ENCODE peak calls at places on chromosome 16, in six cellular contexts. Z, R, C, J, K and U are unnamed samples. For H3K4me1, the result is how much of the 10 kb centered on the place peaks cover.

GRCh38 chr16:50038756-50039529 is 13.9 kb downstream of the CNEP1R1 start:
- DNase-seq in Z (peak), R (no peak), C (no peak), J (peak), K (no peak), U (peak)

GRCh38 chr16:75805946-75806345 is 79.7 kb upstream of the CPHXL start:
- DNase-seq in Z (no peak), R (no peak), C (no peak), J (no peak), K (no peak), U (no peak)

GRCh38 chr16:20348365-20349185 is 3.9 kb downstream of the UMOD start:
- DNase-seq in Z (no peak), R (no peak), C (no peak), J (no peak), K (no peak), U (no peak)

GRCh38 chr16:11114366-11115164 is 141.4 kb downstream of the SOCS1 start:
- DNase-seq in Z (no peak), R (no peak), C (no peak), J (no peak), K (no peak), U (no peak)

GRCh38 chr16:84690088-84690819 is 9.5 kb upstream of the USP10 start:
- DNase-seq in Z (no peak), R (no peak), C (no peak), J (no peak), K (no peak), U (no peak)

GRCh38 chr16:77869997-77870813 is 81.8 kb downstream of the VAT1L start:
- DNase-seq in Z (no peak), R (peak), C (no peak), J (no peak), K (no peak), U (no peak)

GRCh38 chr16:54284931-54285413 is 1.6 kb downstream of the IRX3 start:
- DNase-seq in Z (no peak), R (no peak), C (no peak), J (no peak), K (no peak), U (peak)

GRCh38 chr16:14436410-14436955 is 193.6 kb downstream of the PARN start:
- DNase-seq in Z (no peak), R (no peak), C (no peak), J (peak), K (no peak), U (no peak)

GRCh38 chr16:55370762-55371482 is 46.9 kb downstream of the IRX6 start:
- DNase-seq in Z (peak), R (peak), C (no peak), J (peak), K (peak), U (peak)

GRCh38 chr16:87058728-87059250 is 258.4 kb downstream of the C16orf95 start:
- DNase-seq in Z (no peak), R (no peak), C (no peak), J (no peak), K (no peak), U (peak)

GRCh38 chr16:79707867-79708266 is 107.3 kb upstream of the MAF start:
- DNase-seq in Z (peak), R (peak), C (peak), J (peak), K (peak), U (peak)

GRCh38 chr16:22855231-22855630 is 41.3 kb downstream of the HS3ST2 start:
- DNase-seq in Z (no peak), R (no peak), C (no peak), J (no peak), K (no peak), U (no peak)

GRCh38 chr16:72122916-72123315 is 29.3 kb downstream of the DHX38 start:
- DNase-seq in Z (no peak), R (no peak), C (no peak), J (no peak), K (no peak), U (no peak)

GRCh38 chr16:50666658-50667496 is 14.2 kb downstream of the SNX20 start:
- DNase-seq in Z (no peak), R (no peak), C (no peak), J (no peak), K (no peak), U (no peak)

GRCh38 chr16:87201052-87201451 is 116.1 kb downstream of the C16orf95 start:
- DNase-seq in Z (peak), R (peak), C (no peak), J (peak), K (no peak), U (peak)

GRCh38 chr16:9192746-9193145 is 101.3 kb downstream of the HAPSTR1 start:
- DNase-seq in Z (no peak), R (no peak), C (no peak), J (no peak), K (no peak), U (no peak)

GRCh38 chr16:2816751-2817495 is at the start of gene PRSS21:
- DNase-seq in Z (no peak), R (no peak), C (no peak), J (no peak), K (peak), U (no peak)

GRCh38 chr16:75379911-75380847 is 53.1 kb downstream of the CFDP1 start:
- DNase-seq in Z (no peak), R (no peak), C (no peak), J (no peak), K (no peak), U (peak)

GRCh38 chr16:50841081-50841886 is 99.4 kb downstream of the CYLD start:
- DNase-seq in Z (no peak), R (no peak), C (no peak), J (no peak), K (peak), U (no peak)

GRCh38 chr16:71255721-71256120 is 25.2 kb upstream of the HYDIN start:
- DNase-seq in Z (no peak), R (no peak), C (no peak), J (no peak), K (no peak), U (no peak)

GRCh38 chr16:30927789-30928378 is 4.5 kb downstream of the FBXL19 start:
- DNase-seq in Z (no peak), R (peak), C (peak), J (peak), K (peak), U (no peak)

GRCh38 chr16:87675111-87675510 is 72.8 kb downstream of the JPH3 start:
- DNase-seq in Z (no peak), R (no peak), C (no peak), J (no peak), K (no peak), U (no peak)

GRCh38 chr16:87542531-87543102 is 49.8 kb upstream of the ZCCHC14 start:
- DNase-seq in Z (no peak), R (no peak), C (no peak), J (no peak), K (no peak), U (no peak)

GRCh38 chr16:1746693-1747195 is 24.6 kb downstream of the NME3 start:
- DNase-seq in Z (no peak), R (no peak), C (no peak), J (no peak), K (no peak), U (no peak)

GRCh38 chr16:83532634-83533033 is 275.1 kb upstream of the HSBP1 start:
- DNase-seq in Z (no peak), R (no peak), C (no peak), J (peak), K (no peak), U (no peak)

GRCh38 chr16:10616744-10617640 is 36.6 kb upstream of the EMP2 start:
- DNase-seq in Z (no peak), R (peak), C (peak), J (no peak), K (peak), U (peak)

GRCh38 chr16:85004587-85005205 is 6.6 kb downstream of the ZDHHC7 start:
- DNase-seq in Z (no peak), R (no peak), C (peak), J (no peak), K (no peak), U (no peak)

GRCh38 chr16:81703177-81704155 is 75.6 kb upstream of the PLCG2 start:
- DNase-seq in Z (no peak), R (no peak), C (no peak), J (no peak), K (peak), U (peak)

GRCh38 chr16:22638393-22639206 is 127.9 kb downstream of the NPIPB5 start:
- DNase-seq in Z (no peak), R (no peak), C (no peak), J (no peak), K (no peak), U (no peak)

GRCh38 chr16:82776466-82777146 is 149.8 kb downstream of the CDH13 start:
- DNase-seq in Z (no peak), R (no peak), C (no peak), J (no peak), K (no peak), U (no peak)

GRCh38 chr16:9260665-9261064 is 169.2 kb downstream of the HAPSTR1 start:
- DNase-seq in Z (no peak), R (peak), C (no peak), J (no peak), K (no peak), U (no peak)

GRCh38 chr16:89134269-89134668 is 37.3 kb upstream of the CDH15 start:
- DNase-seq in Z (no peak), R (no peak), C (no peak), J (no peak), K (peak), U (no peak)

GRCh38 chr16:75292691-75293090 is 41.3 kb upstream of the BCAR1 start:
- DNase-seq in Z (no peak), R (no peak), C (no peak), J (no peak), K (no peak), U (no peak)

GRCh38 chr16:69145658-69146057 is 13.2 kb downstream of the UTP4 start:
- DNase-seq in Z (no peak), R (no peak), C (no peak), J (peak), K (no peak), U (no peak)

GRCh38 chr16:85390511-85391174 is 222.5 kb upstream of the GSE1 start:
- DNase-seq in Z (peak), R (peak), C (peak), J (peak), K (peak), U (peak)

GRCh38 chr16:57131351-57131970 is 39.1 kb downstream of the CPNE2 start:
- DNase-seq in Z (no peak), R (no peak), C (no peak), J (no peak), K (no peak), U (no peak)

GRCh38 chr16:2929693-2930092 is 18.0 kb downstream of the FLYWCH1 start:
- DNase-seq in Z (no peak), R (no peak), C (no peak), J (no peak), K (no peak), U (no peak)

GRCh38 chr16:73713817-73714495 is 582.7 kb upstream of the PSMD7 start:
- DNase-seq in Z (peak), R (peak), C (no peak), J (no peak), K (no peak), U (peak)

GRCh38 chr16:67163164-67163902 is 1.2 kb upstream of the HSF4 start:
- DNase-seq in Z (no peak), R (peak), C (no peak), J (peak), K (peak), U (peak)

GRCh38 chr16:67162439-67163163 is 1.9 kb upstream of the HSF4 start:
- DNase-seq in Z (no peak), R (no peak), C (no peak), J (no peak), K (no peak), U (no peak)

GRCh38 chr16:67163903-67164558 is 514 bp upstream of the HSF4 start:
- DNase-seq in Z (no peak), R (no peak), C (no peak), J (no peak), K (peak), U (peak)

GRCh38 chr16:67158637-67159600 is 790 bp downstream of the TRADD start:
- DNase-seq in Z (no peak), R (no peak), C (no peak), J (no peak), K (peak), U (peak)

DNA sequence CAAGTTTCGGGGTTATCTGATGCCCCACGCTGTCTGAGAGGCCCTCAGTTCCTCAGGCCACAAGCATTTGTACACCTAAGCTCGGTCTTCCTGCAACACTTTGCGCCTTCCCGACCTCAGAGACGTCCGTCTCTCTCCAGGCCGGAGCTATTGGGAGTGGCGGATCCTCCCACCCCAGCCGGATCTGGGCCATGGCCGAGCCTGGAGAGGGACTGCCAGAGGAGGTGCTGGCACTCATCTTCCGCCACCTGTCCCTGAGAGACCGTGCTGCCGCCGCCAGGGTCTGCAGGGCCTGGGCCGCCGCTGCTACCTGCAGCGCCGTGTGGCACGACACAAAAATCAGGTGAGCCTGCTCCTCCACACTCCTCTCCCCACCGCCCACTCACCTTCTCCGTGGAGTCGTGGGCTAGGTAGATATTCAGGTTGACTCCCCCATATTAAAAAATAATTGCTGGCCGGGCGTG is 1.9 kb downstream of the FBXL8 start:
- DNase-seq in Z (no peak), R (peak), C (no peak), J (peak), K (no peak), U (no peak)
- H3K4me3 ChIP-seq in Z (no peak), R (peak), C (no peak), J (peak), K (peak), U (peak)

DNA sequence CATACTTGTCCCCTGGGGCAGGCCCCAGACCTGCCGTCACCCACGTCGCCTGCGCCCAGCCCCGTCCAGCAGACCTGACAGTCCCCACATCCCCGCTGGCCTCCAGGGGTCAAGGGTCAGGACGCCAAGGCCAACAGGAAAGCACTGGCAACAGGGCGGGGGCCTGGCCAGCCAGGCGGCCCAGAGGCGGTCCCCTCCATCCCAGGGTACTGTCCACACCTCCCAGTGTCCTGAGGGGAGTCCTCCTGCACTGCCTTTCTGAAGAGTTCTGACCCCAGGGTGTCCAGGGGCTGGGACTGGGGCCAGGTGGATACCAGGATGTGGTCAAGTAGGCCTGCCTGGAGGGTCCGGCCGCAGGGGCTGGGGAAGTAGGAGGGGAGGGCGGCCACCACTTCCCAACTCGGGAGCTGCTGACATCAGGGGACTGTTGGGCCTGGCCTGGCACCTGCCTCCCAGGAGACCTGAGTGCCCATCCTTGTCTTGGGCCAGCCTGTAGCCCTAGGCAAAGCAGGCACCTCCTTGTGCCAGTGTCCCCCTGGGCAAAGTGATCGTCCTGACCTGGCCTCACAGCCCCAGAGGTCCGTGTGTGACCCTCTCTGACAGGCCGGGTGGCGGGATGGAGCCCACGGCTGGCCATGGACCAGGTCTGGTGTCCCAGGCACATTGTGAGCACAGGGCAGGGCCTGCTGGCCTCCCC is 6.7 kb upstream of the AXIN1 start:
- DNase-seq in Z (no peak), R (no peak), C (no peak), J (no peak), K (no peak), U (peak)
- H3K4me1 ChIP-seq in Z (under half), R (under half), C (under half), J (under half), K (under half), U (under half)

DNA sequence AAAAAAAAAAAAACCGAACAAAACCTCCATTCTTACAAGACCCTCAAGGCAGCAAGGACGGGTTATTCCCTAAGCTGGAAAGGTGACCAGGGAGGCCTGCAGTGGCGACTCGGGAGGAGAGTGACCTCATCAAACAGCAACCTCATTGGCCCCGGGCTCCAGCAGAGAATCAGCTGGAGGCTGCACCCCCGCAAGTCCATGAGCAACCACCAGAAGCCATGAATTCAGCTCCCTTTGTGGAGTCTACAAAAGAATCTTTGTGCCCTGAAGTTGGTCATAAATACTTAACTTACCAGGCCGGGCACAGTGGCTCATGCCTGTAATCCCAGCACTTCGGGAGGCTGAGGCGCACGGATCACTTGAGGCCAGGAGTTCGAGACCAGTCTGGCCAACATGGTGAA is 80.9 kb upstream of the CREBBP start:
- DNase-seq in Z (no peak), R (no peak), C (no peak), J (no peak), K (no peak), U (no peak)
- H3K4me3 ChIP-seq in Z (peak), R (peak), C (no peak), J (peak), K (no peak), U (no peak)

GRCh38 chr16:48608452-48608851 is 1.5 kb downstream of the N4BP1 start:
- DNase-seq in Z (no peak), R (no peak), C (no peak), J (no peak), K (no peak), U (no peak)

GRCh38 chr16:48609453-48610023 is 442 bp downstream of the N4BP1 start:
- DNase-seq in Z (peak), R (peak), C (peak), J (peak), K (peak), U (peak)

GRCh38 chr16:48608871-48609452 is 1.0 kb downstream of the N4BP1 start:
- DNase-seq in Z (no peak), R (no peak), C (peak), J (no peak), K (no peak), U (no peak)

GRCh38 chr16:48605518-48606110 is 4.4 kb downstream of the N4BP1 start:
- DNase-seq in Z (no peak), R (no peak), C (no peak), J (peak), K (no peak), U (no peak)

DNA sequence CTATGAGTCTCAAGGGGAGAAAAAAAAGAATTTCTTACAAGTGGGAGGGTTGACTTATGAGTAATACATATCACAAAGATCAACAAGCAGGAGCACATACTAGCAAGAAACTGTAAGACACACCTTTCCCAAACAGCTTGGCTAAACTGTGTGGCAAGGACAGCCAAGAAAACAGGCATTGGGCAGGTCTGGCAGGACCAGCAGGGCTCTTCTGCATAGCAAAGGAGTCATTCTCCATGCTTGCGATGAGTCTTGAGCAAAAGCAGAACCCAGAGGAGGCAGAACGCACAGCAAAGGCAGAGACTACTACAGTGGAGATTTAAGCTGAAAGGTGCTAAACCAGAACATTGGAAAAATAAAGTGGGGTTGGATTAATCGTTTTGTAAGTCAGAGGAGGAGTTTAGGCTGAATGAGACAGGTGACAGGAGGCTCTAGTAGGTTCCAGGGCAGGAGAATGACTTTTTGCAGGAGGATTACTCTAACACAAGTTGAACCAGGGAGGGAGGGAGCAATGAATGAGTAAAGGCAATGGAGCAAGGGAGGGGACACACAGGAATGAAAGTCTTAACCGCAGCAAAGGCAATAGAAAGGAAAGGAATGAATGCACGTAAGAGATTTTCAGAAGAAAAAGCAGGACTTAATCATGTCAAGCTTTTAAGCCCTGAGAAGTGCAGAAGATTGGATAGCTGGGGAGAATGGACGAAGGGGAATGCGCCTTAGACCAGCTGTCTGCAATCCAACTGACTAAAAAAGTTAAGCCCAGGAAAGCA is 2.7 kb downstream of the N4BP1 start:
- DNase-seq in Z (no peak), R (no peak), C (no peak), J (no peak), K (no peak), U (no peak)
- H3K4me1 ChIP-seq in Z (half or more), R (under half), C (under half), J (under half), K (under half), U (under half)

GRCh38 chr16:23867566-23867965 is 31.8 kb downstream of the PRKCB start:
- DNase-seq in Z (no peak), R (no peak), C (no peak), J (no peak), K (no peak), U (no peak)
- H3K4me3 ChIP-seq in Z (no peak), R (no peak), C (no peak), J (no peak), K (no peak), U (no peak)

DNA sequence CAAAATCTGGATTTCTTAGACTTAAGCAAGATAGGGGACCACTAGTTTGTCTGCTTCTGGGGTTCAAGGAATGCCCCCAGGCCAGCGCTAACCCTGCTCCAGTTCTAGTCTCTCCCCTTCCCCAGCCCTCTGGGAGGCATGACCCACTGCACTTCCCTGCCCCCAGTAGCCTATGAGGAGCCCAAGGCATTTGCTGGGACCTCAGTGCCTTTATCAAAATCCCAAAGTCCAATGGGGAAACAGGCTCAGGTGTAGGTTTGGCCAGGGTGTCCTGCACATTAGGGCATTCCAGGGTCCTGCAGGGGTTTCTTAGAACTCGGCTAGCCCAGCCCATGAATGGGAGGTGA is 1.2 kb downstream of the IL4R start:
- DNase-seq in Z (no peak), R (no peak), C (no peak), J (no peak), K (no peak), U (no peak)
- H3K4me1 ChIP-seq in Z (half or more), R (under half), C (under half), J (under half), K (under half), U (under half)